ENCODE peak calls at places on chromosomes 6 and 20, in seven cellular contexts. Z, L, X, G, E, J and C are unnamed samples.

GRCh38 chr6:31086788-31087440 is 25.5 kb downstream of the C6orf15 start:
- DNase-seq in Z (no peak), L (no peak), X (no peak), G (no peak), E (no peak), J (no peak), C (no peak)

GRCh38 chr20:54118220-54119001 is 48.0 kb upstream of the BCAS1 start:
- DNase-seq in Z (no peak), L (no peak), X (no peak), G (no peak), E (no peak), J (no peak), C (no peak)

GRCh38 chr20:55054443-55054842 is 579.0 kb downstream of the DOK5 start:
- DNase-seq in Z (no peak), L (no peak), X (no peak), G (no peak), E (no peak), J (no peak), C (no peak)

GRCh38 chr6:14435291-14435690 is 317.7 kb downstream of the CD83 start:
- DNase-seq in Z (no peak), L (no peak), X (no peak), G (no peak), E (no peak), J (no peak), C (no peak)

GRCh38 chr6:167443098-167443680 is 118.3 kb downstream of the TTLL2 start:
- DNase-seq in Z (no peak), L (no peak), X (no peak), G (no peak), E (no peak), J (no peak), C (no peak)

GRCh38 chr6:70375166-70375565 is 38.1 kb upstream of the FAM135A start:
- DNase-seq in Z (no peak), L (no peak), X (no peak), G (no peak), E (no peak), J (no peak), C (no peak)

GRCh38 chr6:129954749-129955431 is 63.5 kb upstream of the L3MBTL3 start:
- DNase-seq in Z (no peak), L (no peak), X (no peak), G (no peak), E (no peak), J (no peak), C (no peak)

GRCh38 chr6:146017672-146018071 is 11.2 kb upstream of the GRM1 start:
- DNase-seq in Z (no peak), L (no peak), X (no peak), G (no peak), E (no peak), J (no peak), C (no peak)

GRCh38 chr6:11806561-11807317 is 28.1 kb upstream of the ADTRP start:
- DNase-seq in Z (peak), L (no peak), X (no peak), G (no peak), E (no peak), J (no peak), C (no peak)

GRCh38 chr6:64580346-64580745 is 944.7 kb downstream of the PHF3 start:
- DNase-seq in Z (no peak), L (no peak), X (no peak), G (no peak), E (no peak), J (no peak), C (peak)

GRCh38 chr6:37663016-37663810 is 34.5 kb downstream of the MDGA1 start:
- DNase-seq in Z (no peak), L (no peak), X (no peak), G (no peak), E (no peak), J (no peak), C (no peak)

GRCh38 chr6:150250826-150251225 is 108.0 kb downstream of the PPP1R14C start:
- DNase-seq in Z (no peak), L (no peak), X (no peak), G (no peak), E (no peak), J (no peak), C (no peak)